ENCODE peak calls at places on chromosomes 16 and 17, in nine cellular contexts. One of them, this sample, is unnamed.

GRCh38 chr16:12406840-12407690 is 396.6 kb downstream of the CPPED1 start:
- DNase-seq in activated effector memory CD4-positive, alpha-beta T cell treated with anti-CD3 and anti-CD28 coated beads, Interleukin-2, amount 50 U/mL, for 16 hours: no peak
- DNase-seq in left cardiac atrium: no peak
- DNase-seq in HS-5: peak
- DNase-seq in T-helper 22 cell: no peak
- DNase-seq in pancreas: no peak
- DNase-seq in stomach: no peak
- DNase-seq in cardiac fibroblast: peak
- DNase-seq in WERI-Rb-1: no peak
- DNase-seq in this sample: no peak

GRCh38 chr16:54957403-54957802 is 26.7 kb downstream of the IRX5 start:
- DNase-seq in activated effector memory CD4-positive, alpha-beta T cell treated with anti-CD3 and anti-CD28 coated beads, Interleukin-2, amount 50 U/mL, for 16 hours: peak
- DNase-seq in left cardiac atrium: no peak
- DNase-seq in HS-5: no peak
- DNase-seq in T-helper 22 cell: no peak
- DNase-seq in pancreas: no peak
- DNase-seq in stomach: peak
- DNase-seq in cardiac fibroblast: peak
- DNase-seq in WERI-Rb-1: peak
- DNase-seq in this sample: peak

GRCh38 chr17:60548990-60549389 is 22.9 kb upstream of the APPBP2 start:
- DNase-seq in activated effector memory CD4-positive, alpha-beta T cell treated with anti-CD3 and anti-CD28 coated beads, Interleukin-2, amount 50 U/mL, for 16 hours: no peak
- DNase-seq in left cardiac atrium: no peak
- DNase-seq in HS-5: no peak
- DNase-seq in T-helper 22 cell: no peak
- DNase-seq in pancreas: no peak
- DNase-seq in stomach: no peak
- DNase-seq in cardiac fibroblast: peak
- DNase-seq in WERI-Rb-1: no peak
- DNase-seq in this sample: no peak

GRCh38 chr17:38585056-38585804 is 20.5 kb downstream of the SRCIN1 start:
- DNase-seq in activated effector memory CD4-positive, alpha-beta T cell treated with anti-CD3 and anti-CD28 coated beads, Interleukin-2, amount 50 U/mL, for 16 hours: no peak
- DNase-seq in left cardiac atrium: no peak
- DNase-seq in HS-5: no peak
- DNase-seq in T-helper 22 cell: no peak
- DNase-seq in pancreas: no peak
- DNase-seq in stomach: no peak
- DNase-seq in cardiac fibroblast: no peak
- DNase-seq in WERI-Rb-1: peak
- DNase-seq in this sample: peak

GRCh38 chr17:3475812-3476686 is at the start of gene ASPA:
- DNase-seq in activated effector memory CD4-positive, alpha-beta T cell treated with anti-CD3 and anti-CD28 coated beads, Interleukin-2, amount 50 U/mL, for 16 hours: no peak
- DNase-seq in left cardiac atrium: no peak
- DNase-seq in HS-5: peak
- DNase-seq in T-helper 22 cell: no peak
- DNase-seq in pancreas: no peak
- DNase-seq in stomach: no peak
- DNase-seq in cardiac fibroblast: peak
- DNase-seq in WERI-Rb-1: no peak
- DNase-seq in this sample: no peak

GRCh38 chr16:90019543-90020259 is 445 bp upstream of the DBNDD1 start:
- DNase-seq in activated effector memory CD4-positive, alpha-beta T cell treated with anti-CD3 and anti-CD28 coated beads, Interleukin-2, amount 50 U/mL, for 16 hours: peak
- DNase-seq in left cardiac atrium: no peak
- DNase-seq in HS-5: no peak
- DNase-seq in T-helper 22 cell: peak
- DNase-seq in pancreas: peak
- DNase-seq in stomach: peak
- DNase-seq in cardiac fibroblast: peak
- DNase-seq in WERI-Rb-1: no peak
- DNase-seq in this sample: peak

GRCh38 chr17:70621593-70621992 is 452.3 kb downstream of the KCNJ2 start:
- DNase-seq in activated effector memory CD4-positive, alpha-beta T cell treated with anti-CD3 and anti-CD28 coated beads, Interleukin-2, amount 50 U/mL, for 16 hours: no peak
- DNase-seq in left cardiac atrium: no peak
- DNase-seq in HS-5: no peak
- DNase-seq in T-helper 22 cell: no peak
- DNase-seq in pancreas: no peak
- DNase-seq in stomach: no peak
- DNase-seq in cardiac fibroblast: peak
- DNase-seq in WERI-Rb-1: no peak
- DNase-seq in this sample: peak

GRCh38 chr17:12996357-12996756 is 21.5 kb downstream of the ELAC2 start:
- DNase-seq in activated effector memory CD4-positive, alpha-beta T cell treated with anti-CD3 and anti-CD28 coated beads, Interleukin-2, amount 50 U/mL, for 16 hours: peak
- DNase-seq in left cardiac atrium: no peak
- DNase-seq in HS-5: no peak
- DNase-seq in T-helper 22 cell: no peak
- DNase-seq in pancreas: no peak
- DNase-seq in stomach: no peak
- DNase-seq in cardiac fibroblast: no peak
- DNase-seq in WERI-Rb-1: no peak
- DNase-seq in this sample: no peak

GRCh38 chr16:78177927-78178326 is 78.5 kb downstream of the WWOX start:
- DNase-seq in activated effector memory CD4-positive, alpha-beta T cell treated with anti-CD3 and anti-CD28 coated beads, Interleukin-2, amount 50 U/mL, for 16 hours: no peak
- DNase-seq in left cardiac atrium: no peak
- DNase-seq in HS-5: no peak
- DNase-seq in T-helper 22 cell: no peak
- DNase-seq in pancreas: no peak
- DNase-seq in stomach: no peak
- DNase-seq in cardiac fibroblast: no peak
- DNase-seq in WERI-Rb-1: no peak
- DNase-seq in this sample: no peak

GRCh38 chr16:12971216-12971615 is 69.8 kb downstream of the SHISA9 start:
- DNase-seq in activated effector memory CD4-positive, alpha-beta T cell treated with anti-CD3 and anti-CD28 coated beads, Interleukin-2, amount 50 U/mL, for 16 hours: no peak
- DNase-seq in left cardiac atrium: peak
- DNase-seq in HS-5: peak
- DNase-seq in T-helper 22 cell: no peak
- DNase-seq in pancreas: no peak
- DNase-seq in stomach: peak
- DNase-seq in cardiac fibroblast: peak
- DNase-seq in WERI-Rb-1: peak
- DNase-seq in this sample: peak

GRCh38 chr17:44587339-44587738 is 30.1 kb downstream of the FZD2 start:
- DNase-seq in activated effector memory CD4-positive, alpha-beta T cell treated with anti-CD3 and anti-CD28 coated beads, Interleukin-2, amount 50 U/mL, for 16 hours: no peak
- DNase-seq in left cardiac atrium: peak
- DNase-seq in HS-5: peak
- DNase-seq in T-helper 22 cell: no peak
- DNase-seq in pancreas: no peak
- DNase-seq in stomach: peak
- DNase-seq in cardiac fibroblast: peak
- DNase-seq in WERI-Rb-1: no peak
- DNase-seq in this sample: peak

GRCh38 chr16:727291-727977 is 528 bp downstream of the HAGHL start:
- DNase-seq in activated effector memory CD4-positive, alpha-beta T cell treated with anti-CD3 and anti-CD28 coated beads, Interleukin-2, amount 50 U/mL, for 16 hours: peak
- DNase-seq in left cardiac atrium: no peak
- DNase-seq in HS-5: no peak
- DNase-seq in T-helper 22 cell: no peak
- DNase-seq in pancreas: peak
- DNase-seq in stomach: no peak
- DNase-seq in cardiac fibroblast: no peak
- DNase-seq in WERI-Rb-1: no peak
- DNase-seq in this sample: no peak

GRCh38 chr17:18026408-18026776 is 12.6 kb downstream of the ATPAF2 start:
- DNase-seq in activated effector memory CD4-positive, alpha-beta T cell treated with anti-CD3 and anti-CD28 coated beads, Interleukin-2, amount 50 U/mL, for 16 hours: no peak
- DNase-seq in left cardiac atrium: peak
- DNase-seq in HS-5: no peak
- DNase-seq in T-helper 22 cell: no peak
- DNase-seq in pancreas: no peak
- DNase-seq in stomach: no peak
- DNase-seq in cardiac fibroblast: peak
- DNase-seq in WERI-Rb-1: no peak
- DNase-seq in this sample: peak

GRCh38 chr16:75329933-75330332 is 78.5 kb upstream of the BCAR1 start:
- DNase-seq in activated effector memory CD4-positive, alpha-beta T cell treated with anti-CD3 and anti-CD28 coated beads, Interleukin-2, amount 50 U/mL, for 16 hours: no peak
- DNase-seq in left cardiac atrium: no peak
- DNase-seq in HS-5: no peak
- DNase-seq in T-helper 22 cell: no peak
- DNase-seq in pancreas: no peak
- DNase-seq in stomach: no peak
- DNase-seq in cardiac fibroblast: no peak
- DNase-seq in WERI-Rb-1: no peak
- DNase-seq in this sample: no peak

GRCh38 chr17:83080641-83081560 is 1.5 kb downstream of the METRNL start:
- DNase-seq in activated effector memory CD4-positive, alpha-beta T cell treated with anti-CD3 and anti-CD28 coated beads, Interleukin-2, amount 50 U/mL, for 16 hours: peak
- DNase-seq in left cardiac atrium: peak
- DNase-seq in HS-5: no peak
- DNase-seq in T-helper 22 cell: peak
- DNase-seq in pancreas: no peak
- DNase-seq in stomach: peak
- DNase-seq in cardiac fibroblast: no peak
- DNase-seq in WERI-Rb-1: no peak
- DNase-seq in this sample: no peak

GRCh38 chr17:14047591-14047990 is 21.7 kb upstream of the COX10 start:
- DNase-seq in activated effector memory CD4-positive, alpha-beta T cell treated with anti-CD3 and anti-CD28 coated beads, Interleukin-2, amount 50 U/mL, for 16 hours: no peak
- DNase-seq in left cardiac atrium: no peak
- DNase-seq in HS-5: no peak
- DNase-seq in T-helper 22 cell: no peak
- DNase-seq in pancreas: no peak
- DNase-seq in stomach: no peak
- DNase-seq in cardiac fibroblast: no peak
- DNase-seq in WERI-Rb-1: no peak
- DNase-seq in this sample: no peak

This sample was measured in H4.